ENCODE peak calls at places on chromosomes 16 and 17, in eight cellular contexts. T is HepG2; B is BE2C; I is heart left ventricle; L is effector memory CD4-positive, alpha-beta T cell; C is tibial artery; S is neural progenitor cell; Y is cardiac muscle cell. F is an unnamed sample.

GRCh38 chr17:81515530-81516041 is 3.0 kb upstream of the ACTG1 start:
- DNase-seq in T (no peak), B (no peak), I (peak; percentile 45), L (no peak), C (no peak), S (no peak), Y (no peak), F (no peak)

GRCh38 chr17:82229686-82230626 is 1.1 kb downstream of the SLC16A3 start:
- DNase-seq in T (peak; percentile 74), B (peak; percentile 18), I (peak; percentile 46), L (no peak), C (no peak), S (peak; percentile 48), Y (peak; percentile 51), F (peak; percentile 50)

GRCh38 chr17:69134112-69134511 is 7.6 kb downstream of the ABCA6 start:
- DNase-seq in T (no peak), B (no peak), I (no peak), L (no peak), C (no peak), S (peak; percentile 41), Y (no peak), F (no peak)

GRCh38 chr17:76261421-76262215 is 3.5 kb upstream of the UBALD2 start:
- DNase-seq in T (no peak), B (no peak), I (no peak), L (no peak), C (no peak), S (no peak), Y (no peak), F (peak; percentile 18)

GRCh38 chr16:24580665-24581064 is 41.3 kb downstream of the RBBP6 start:
- DNase-seq in T (no peak), B (no peak), I (no peak), L (no peak), C (no peak), S (no peak), Y (no peak), F (peak; percentile 51)

GRCh38 chr16:68539704-68540370 is 746 bp downstream of the ZFP90 start:
- DNase-seq in T (no peak), B (no peak), I (no peak), L (no peak), C (no peak), S (peak; percentile 45), Y (no peak), F (peak; percentile 24)

GRCh38 chr16:22296225-22297113 is 740 bp upstream of the POLR3E start:
- DNase-seq in T (peak; percentile 34), B (no peak), I (no peak), L (no peak), C (no peak), S (peak; percentile 11), Y (no peak), F (peak; percentile 12)

GRCh38 chr17:49571283-49571682 is 4.4 kb upstream of the NXPH3 start:
- DNase-seq in T (no peak), B (no peak), I (peak; percentile 9), L (no peak), C (no peak), S (no peak), Y (no peak), F (no peak)

GRCh38 chr16:71600822-71601221 is 23.9 kb upstream of the TAT start:
- DNase-seq in T (peak; percentile 50), B (no peak), I (no peak), L (no peak), C (no peak), S (no peak), Y (no peak), F (no peak)

GRCh38 chr17:72840019-72840418 is 252.5 kb downstream of the SLC39A11 start:
- DNase-seq in T (no peak), B (no peak), I (no peak), L (no peak), C (no peak), S (no peak), Y (no peak), F (no peak)

GRCh38 chr17:27920569-27920968 is 27.4 kb upstream of the LYRM9 start:
- DNase-seq in T (no peak), B (no peak), I (peak; percentile 75), L (no peak), C (no peak), S (no peak), Y (no peak), F (no peak)

GRCh38 chr17:69711504-69711903 is 297.0 kb downstream of the MAP2K6 start:
- DNase-seq in T (no peak), B (no peak), I (no peak), L (no peak), C (no peak), S (no peak), Y (no peak), F (no peak)

GRCh38 chr17:71428897-71429296 is 691.9 kb upstream of the SOX9 start:
- DNase-seq in T (no peak), B (no peak), I (no peak), L (no peak), C (no peak), S (no peak), Y (no peak), F (no peak)

GRCh38 chr17:50608700-50609375 is 25.8 kb upstream of the ABCC3 start:
- DNase-seq in T (no peak), B (no peak), I (no peak), L (no peak), C (no peak), S (peak; percentile 45), Y (no peak), F (no peak)

GRCh38 chr17:17382901-17383300 is 79.7 kb downstream of the NT5M start:
- DNase-seq in T (no peak), B (no peak), I (no peak), L (no peak), C (no peak), S (no peak), Y (no peak), F (no peak)

GRCh38 chr17:77468897-77469296 is 328.1 kb downstream of the SEC14L1 start:
- DNase-seq in T (no peak), B (no peak), I (peak; percentile 23), L (no peak), C (no peak), S (no peak), Y (no peak), F (no peak)

GRCh38 chr17:17888821-17889220 is 52.0 kb upstream of the SREBF1 start:
- DNase-seq in T (no peak), B (peak; percentile 47), I (no peak), L (no peak), C (no peak), S (peak; percentile 74), Y (no peak), F (no peak)

GRCh38 chr16:87648236-87648635 is 45.9 kb downstream of the JPH3 start:
- DNase-seq in T (no peak), B (peak; percentile 80), I (no peak), L (no peak), C (no peak), S (no peak), Y (no peak), F (no peak)

GRCh38 chr17:63621229-63621683 is 961 bp upstream of the MAP3K3 start:
- DNase-seq in T (no peak), B (no peak), I (no peak), L (no peak), C (no peak), S (no peak), Y (no peak), F (no peak)

GRCh38 chr16:49542391-49542891 is 168.8 kb downstream of the C16orf78 start:
- DNase-seq in T (no peak), B (peak; percentile 71), I (no peak), L (no peak), C (no peak), S (no peak), Y (no peak), F (no peak)

GRCh38 chr17:45038771-45039634 is 12.4 kb downstream of the DCAKD start:
- DNase-seq in T (no peak), B (no peak), I (peak; percentile 47), L (no peak), C (peak; percentile 60), S (no peak), Y (no peak), F (no peak)

GRCh38 chr16:66406534-66407368 is 20.3 kb upstream of the BEAN1 start:
- DNase-seq in T (peak; percentile 73), B (peak; percentile 85), I (peak; percentile 89), L (peak; percentile 65), C (peak; percentile 87), S (peak; percentile 87), Y (peak; percentile 92), F (peak; percentile 73)

DNA sequence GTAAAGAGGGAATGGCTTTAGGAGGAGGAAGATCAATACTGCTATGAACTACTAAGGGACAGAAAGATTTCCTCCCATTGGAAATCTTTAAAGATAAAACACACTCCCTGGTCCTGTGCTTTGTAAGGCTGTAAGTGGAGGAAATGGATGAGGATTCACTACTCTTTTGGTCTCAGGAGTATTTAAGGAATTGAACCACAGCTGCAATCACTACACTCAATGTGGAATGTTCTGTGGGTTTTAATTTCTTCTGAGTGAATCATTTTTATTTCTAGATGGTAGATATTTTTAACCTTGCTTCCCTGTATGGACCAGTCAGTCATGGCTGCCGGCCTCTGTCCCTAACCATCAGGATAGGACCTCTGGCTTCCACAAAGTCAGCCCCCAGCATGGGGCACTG is 65.6 kb downstream of the SDR42E1 start:
- DNase-seq in T (no peak), B (no peak), I (no peak), L (no peak), C (no peak), S (no peak), Y (no peak), F (no peak)
- H3K36me3 ChIP-seq in T (no peaks in the 10 kb centered on the region), B (no peaks in the 10 kb centered on the region), I (no peaks in the 10 kb centered on the region), L (no peaks in the 10 kb centered on the region), C (no peaks in the 10 kb centered on the region), S (no peaks in the 10 kb centered on the region), Y (no peaks in the 10 kb centered on the region), F (no peaks in the 10 kb centered on the region)

GRCh38 chr17:68127914-68128313 is 92.4 kb downstream of the KPNA2 start:
- DNase-seq in T (no peak), B (no peak), I (no peak), L (no peak), C (no peak), S (no peak), Y (no peak), F (no peak)
- H3K36me3 ChIP-seq in T (peaks cover 22% of the 10 kb centered on the region), B (no peaks in the 10 kb centered on the region), I (peaks cover 20% of the 10 kb centered on the region), L (no peaks in the 10 kb centered on the region), C (peaks cover 53% of the 10 kb centered on the region), S (no peaks in the 10 kb centered on the region), Y (peaks cover 3% of the 10 kb centered on the region), F (peaks cover 10% of the 10 kb centered on the region)

GRCh38 chr16:15043344-15043743 is 12.5 kb downstream of the NTAN1 start:
- DNase-seq in T (no peak), B (no peak), I (no peak), L (no peak), C (no peak), S (no peak), Y (no peak), F (no peak)
- H3K36me3 ChIP-seq in T (peaks cover 63% of the 10 kb centered on the region), B (peaks cover 27% of the 10 kb centered on the region), I (peaks cover 43% of the 10 kb centered on the region), L (peaks cover 34% of the 10 kb centered on the region), C (peaks cover 64% of the 10 kb centered on the region), S (no peaks in the 10 kb centered on the region), Y (peaks cover 24% of the 10 kb centered on the region), F (peaks cover 72% of the 10 kb centered on the region)

GRCh38 chr17:16135461-16135860 is 79.9 kb downstream of the NCOR1 start:
- DNase-seq in T (no peak), B (no peak), I (no peak), L (no peak), C (no peak), S (no peak), Y (no peak), F (peak; percentile 29)

GRCh38 chr17:16131593-16131992 is 83.7 kb downstream of the NCOR1 start:
- DNase-seq in T (no peak), B (no peak), I (no peak), L (no peak), C (no peak), S (no peak), Y (no peak), F (no peak)

GRCh38 chr17:16129441-16129840 is 85.9 kb downstream of the NCOR1 start:
- DNase-seq in T (no peak), B (no peak), I (no peak), L (no peak), C (no peak), S (no peak), Y (no peak), F (no peak)

GRCh38 chr17:16129844-16130243 is 85.5 kb downstream of the NCOR1 start:
- DNase-seq in T (no peak), B (no peak), I (no peak), L (no peak), C (no peak), S (no peak), Y (no peak), F (no peak)
- H3K36me3 ChIP-seq in T (peaks cover 63% of the 10 kb centered on the region), B (no peaks in the 10 kb centered on the region), I (peaks cover 21% of the 10 kb centered on the region), L (peaks cover 18% of the 10 kb centered on the region), C (peaks cover 50% of the 10 kb centered on the region), S (peaks cover 5% of the 10 kb centered on the region), Y (peaks cover 19% of the 10 kb centered on the region), F (peaks cover 85% of the 10 kb centered on the region)